ENCODE peak calls at places on chromosome 15, in six cellular contexts. U is ovary, S is mammary epithelial cell, I is H7, Y is vagina, N is SJCRH30. J is an unnamed sample. For H3K27me3 and H3K36me3, the result is how much of the 10 kb centered on the place peaks cover.

GRCh38 chr15:81492303-81492702 is 118.3 kb upstream of the TMC3 start:
- DNase-seq in N (peak), I (no peak), U (no peak), S (peak), Y (no peak), J (no peak)

GRCh38 chr15:57255751-57256150 is 120.6 kb upstream of the CGNL1 start:
- DNase-seq in N (no peak), I (no peak), Y (no peak), S (no peak), U (no peak), J (no peak)

GRCh38 chr15:31280037-31280830 is 46.4 kb upstream of the KLF13 start:
- DNase-seq in I (peak), N (peak), S (peak), Y (peak), U (no peak), J (peak)

GRCh38 chr15:68032672-68033071 is 21.4 kb upstream of the PIAS1 start:
- DNase-seq in S (peak), I (no peak), N (no peak), Y (no peak), U (no peak), J (no peak)

GRCh38 chr15:29270169-29270955 is 740 bp upstream of the NSMCE3 start:
- DNase-seq in I (peak), Y (no peak), U (peak), N (no peak), S (peak), J (no peak)

GRCh38 chr15:25180606-25181289 is 226.0 kb downstream of the SNRPN start:
- DNase-seq in S (no peak), Y (no peak), I (peak), N (no peak), U (peak), J (peak)

GRCh38 chr15:98599911-98600685 is 48.2 kb upstream of the IGF1R start:
- DNase-seq in I (peak), U (peak), S (peak), Y (no peak), N (no peak), J (peak)

GRCh38 chr15:76012021-76012551 is at the start of gene NRG4:
- DNase-seq in N (no peak), U (no peak), S (peak), Y (no peak), I (no peak), J (peak)

GRCh38 chr15:66593219-66593780 is 27.5 kb upstream of the LCTL start:
- DNase-seq in N (no peak), Y (no peak), U (no peak), I (no peak), S (no peak), J (no peak)

GRCh38 chr15:71153823-71154524 is 38.7 kb downstream of the THSD4 start:
- DNase-seq in S (peak), N (no peak), Y (no peak), U (no peak), I (no peak), J (no peak)

GRCh38 chr15:56806147-56806536 is 72.8 kb upstream of the ZNF280D start:
- DNase-seq in I (no peak), N (no peak), S (no peak), Y (no peak), U (no peak), J (no peak)

GRCh38 chr15:80587816-80588456 is 107.2 kb upstream of the ABHD17C start:
- DNase-seq in S (peak), U (no peak), N (no peak), Y (no peak), I (peak), J (no peak)

GRCh38 chr15:60970246-60971170 is 258.6 kb downstream of the RORA start:
- DNase-seq in N (no peak), S (no peak), U (no peak), Y (no peak), I (no peak), J (no peak)

GRCh38 chr15:25243800-25244097 is 195.1 kb downstream of the UBE3A start:
- DNase-seq in Y (no peak), I (no peak), U (peak), S (no peak), N (no peak), J (peak)

GRCh38 chr15:35179739-35180138 is 94.6 kb upstream of the NANOGP8 start:
- DNase-seq in Y (no peak), N (no peak), S (no peak), U (no peak), I (no peak), J (no peak)

GRCh38 chr15:68817304-68818087 is 3.2 kb downstream of the ANP32A start:
- DNase-seq in I (peak), S (peak), N (peak), Y (no peak), U (peak), J (peak)

GRCh38 chr15:96358795-96359190 is 28.3 kb downstream of the NR2F2 start:
- DNase-seq in S (no peak), I (peak), Y (no peak), U (no peak), N (no peak), J (no peak)

GRCh38 chr15:96356494-96357455 is 26.3 kb downstream of the NR2F2 start:
- DNase-seq in S (peak), I (peak), Y (peak), U (peak), N (peak), J (peak)

GRCh38 chr15:96359772-96360498 is 29.4 kb downstream of the NR2F2 start:
- DNase-seq in Y (no peak), N (no peak), U (peak), I (peak), S (no peak), J (no peak)

GRCh38 chr15:96359371-96359771 is 28.9 kb downstream of the NR2F2 start:
- DNase-seq in I (no peak), Y (no peak), S (no peak), N (no peak), U (no peak), J (no peak)

DNA sequence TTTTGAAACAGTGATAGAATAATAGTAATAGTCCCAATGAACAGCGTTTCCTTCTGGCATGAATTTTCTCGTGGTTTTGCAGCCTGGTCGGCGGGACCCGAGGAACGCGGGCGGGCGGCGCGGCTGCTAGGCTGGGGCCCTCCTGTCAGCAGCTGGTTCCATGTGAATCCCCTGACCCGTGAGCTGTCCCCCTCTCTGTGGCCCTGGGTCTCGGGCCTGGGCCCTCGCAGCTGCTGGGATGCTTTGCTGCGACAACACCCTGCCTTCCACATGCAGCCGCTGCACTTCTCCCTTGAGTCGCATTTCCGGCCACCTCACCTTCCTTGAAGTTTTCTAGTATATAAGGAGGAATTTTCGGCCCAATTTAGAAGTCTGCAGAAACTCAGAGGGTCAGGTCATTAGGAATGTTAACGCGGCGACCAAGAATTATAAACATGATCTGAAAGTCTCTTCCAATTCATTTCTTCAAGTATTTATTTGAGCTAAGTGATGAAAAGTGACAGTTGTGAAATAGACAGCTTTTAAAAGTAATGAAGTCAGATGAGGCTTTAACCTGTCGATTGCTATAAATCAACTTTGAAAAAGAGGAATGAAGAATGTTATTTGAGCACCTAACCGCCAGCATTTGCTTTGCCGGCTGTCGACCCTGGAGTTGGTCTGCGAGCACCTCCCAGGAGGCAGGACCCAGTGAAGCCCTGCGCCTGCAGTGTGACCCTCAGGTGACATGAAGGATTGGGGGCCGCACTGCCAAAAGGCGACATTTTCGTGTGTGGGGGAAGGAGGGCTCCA is 27.7 kb downstream of the NR2F2 start:
- DNase-seq in Y (peak), U (no peak), S (no peak), I (peak), N (no peak), J (no peak)
- H3K27me3 ChIP-seq in Y (under half), U (under half), S (under half), I (half or more), N (under half), J (under half)

DNA sequence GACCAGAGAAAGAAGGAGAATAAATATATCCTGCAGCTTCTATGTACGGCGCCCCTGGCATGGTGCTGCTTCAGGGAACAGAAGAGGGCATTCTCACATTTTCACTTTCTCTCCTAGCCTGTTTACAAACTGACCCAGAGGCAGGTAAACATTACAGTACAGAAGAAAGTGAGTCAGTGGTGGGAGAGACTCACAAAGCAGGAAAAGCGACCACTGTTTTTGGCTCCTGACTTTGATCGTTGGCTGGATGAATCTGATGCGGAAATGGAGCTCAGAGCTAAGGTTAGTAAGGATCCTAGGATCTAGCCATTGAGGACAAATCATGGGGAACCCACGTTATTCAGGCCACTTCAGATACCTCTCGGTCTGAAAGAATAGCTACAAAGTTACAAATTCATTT is 26.4 kb downstream of the HACD3 start:
- DNase-seq in Y (no peak), S (no peak), U (no peak), N (no peak), I (no peak), J (no peak)
- H3K36me3 ChIP-seq in Y (under half), S (under half), U (under half), N (half or more), I (under half), J (under half)

DNA sequence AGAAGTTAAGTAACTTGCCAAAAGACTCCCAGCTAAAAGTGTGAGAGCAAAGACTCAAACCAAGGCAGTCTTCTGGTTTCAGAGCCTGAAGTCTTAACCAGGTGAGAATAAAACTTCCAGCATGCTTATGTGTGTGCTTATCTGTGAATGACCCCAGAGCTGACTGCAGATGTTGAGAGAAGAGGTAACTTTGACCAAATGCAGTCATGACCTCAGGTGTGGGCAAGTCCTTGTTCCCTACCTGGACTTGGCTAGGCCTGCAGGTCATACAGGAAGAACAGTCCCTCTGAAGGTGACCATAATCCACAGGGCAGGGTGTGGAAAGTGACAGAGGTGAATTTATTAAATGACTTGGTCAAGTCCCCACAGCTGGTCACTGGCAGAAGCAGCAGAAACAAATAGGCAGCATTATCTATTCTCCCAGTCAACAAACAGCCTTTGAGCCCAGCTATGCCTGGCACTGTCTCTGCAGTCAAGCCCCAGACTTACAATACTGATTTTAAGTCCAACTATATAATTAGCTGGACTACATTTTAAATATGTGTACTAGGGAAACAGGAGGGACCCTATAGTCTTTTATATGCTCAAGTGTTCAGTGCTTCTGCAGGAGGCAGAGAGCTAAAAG is 3.0 kb upstream of the CPEB1 start:
- DNase-seq in U (no peak), Y (no peak), N (no peak), I (no peak), S (no peak), J (no peak)
- H3K27me3 ChIP-seq in U (under half), Y (under half), N (under half), I (under half), S (under half), J (under half)

DNA sequence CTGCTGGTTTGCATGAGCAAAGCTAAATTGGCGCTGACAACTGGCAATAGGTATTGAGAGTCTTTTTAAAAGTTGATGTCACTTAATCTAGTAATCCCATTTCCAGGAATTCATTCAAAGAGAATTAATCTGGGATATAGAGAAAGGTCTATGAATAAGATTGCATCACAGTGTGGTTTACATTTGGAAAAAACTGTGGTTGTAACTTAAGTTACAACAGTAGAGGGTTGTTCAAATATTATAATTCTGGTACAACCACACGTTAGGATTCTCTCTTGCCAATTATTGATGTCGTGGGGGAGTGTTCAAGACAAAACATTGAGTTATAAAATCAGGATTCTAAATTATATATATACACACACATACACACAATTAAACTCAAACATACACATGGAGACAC is 79.8 kb downstream of the LIPC start:
- DNase-seq in I (no peak), U (no peak), Y (no peak), N (no peak), S (no peak), J (no peak)
- H3K36me3 ChIP-seq in I (under half), U (under half), Y (under half), N (under half), S (under half), J (under half)

GRCh38 chr15:41927516-41927915 is 33.7 kb upstream of the SPTBN5 start:
- DNase-seq in I (no peak), S (no peak), Y (no peak), U (no peak), N (no peak), J (no peak)
- H3K27me3 ChIP-seq in I (under half), S (under half), Y (under half), U (under half), N (under half), J (under half)

DNA sequence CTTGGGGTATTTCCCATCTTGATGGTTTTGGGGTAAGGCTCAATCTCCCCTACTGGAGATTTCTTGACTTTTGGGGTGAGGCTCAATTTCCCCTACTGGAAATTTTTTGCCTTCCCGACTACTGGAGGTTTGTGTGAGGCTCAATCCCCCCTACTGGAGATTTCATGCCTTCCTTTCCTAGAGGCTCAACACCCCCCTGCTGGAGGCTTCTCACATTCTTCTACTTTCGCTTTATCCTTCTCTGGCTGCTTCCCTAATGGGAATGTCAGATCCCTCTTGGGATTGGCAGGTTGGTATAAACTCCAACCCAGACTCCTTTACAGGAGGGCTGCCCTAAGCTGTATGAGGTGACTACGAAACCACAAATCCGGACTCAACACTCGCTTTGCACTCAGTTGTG is 49.2 kb downstream of the KATNBL1 start:
- DNase-seq in N (no peak), S (no peak), I (peak), Y (no peak), U (no peak), J (no peak)
- H3K36me3 ChIP-seq in N (under half), S (under half), I (under half), Y (under half), U (under half), J (under half)

GRCh38 chr15:77731067-77731466 is 98.4 kb upstream of the LINGO1 start:
- DNase-seq in N (no peak), U (no peak), S (no peak), Y (no peak), I (no peak), J (no peak)

GRCh38 chr15:77731945-77732344 is 99.2 kb upstream of the LINGO1 start:
- DNase-seq in S (no peak), Y (no peak), N (no peak), U (no peak), I (no peak), J (no peak)

GRCh38 chr15:77734306-77734705 is 101.6 kb upstream of the LINGO1 start:
- DNase-seq in U (no peak), N (no peak), I (no peak), S (no peak), Y (no peak), J (no peak)

GRCh38 chr15:77732514-77733335 is 100.0 kb upstream of the LINGO1 start:
- DNase-seq in U (no peak), Y (no peak), S (no peak), I (no peak), N (no peak), J (no peak)

DNA sequence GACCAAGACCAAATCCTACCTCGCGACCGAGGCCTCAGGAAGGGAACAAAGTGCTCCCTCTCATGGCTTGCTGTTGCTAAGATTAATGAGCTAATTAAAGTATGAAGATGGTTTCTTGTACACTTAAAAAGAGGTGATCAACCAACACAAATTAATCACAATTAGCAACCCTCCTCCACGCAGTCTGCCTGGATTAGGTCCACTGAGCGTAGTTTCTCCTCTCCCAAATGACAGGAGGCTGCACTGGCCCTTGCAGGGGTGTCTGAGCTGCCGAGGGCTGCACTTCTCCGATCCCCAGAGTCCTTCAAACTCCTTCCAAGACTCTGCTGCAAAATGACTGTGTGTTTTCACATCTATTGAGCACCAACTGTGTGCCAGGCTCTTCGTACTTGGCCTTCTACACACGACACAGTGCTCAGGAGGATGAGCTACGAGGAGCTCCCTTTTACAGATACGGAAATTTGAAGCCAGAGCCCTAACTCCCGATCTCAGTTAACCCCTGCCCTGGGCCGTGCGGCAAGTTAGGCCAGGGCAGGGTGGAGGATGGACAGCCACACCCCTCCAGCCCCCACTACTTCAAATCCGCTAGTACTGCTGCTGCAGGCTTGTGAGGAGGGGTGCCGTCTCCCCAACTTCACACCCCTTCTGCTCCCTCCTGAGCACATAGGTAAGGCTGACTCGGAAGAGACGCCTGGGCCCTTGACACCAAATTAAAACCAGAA is 101.0 kb upstream of the LINGO1 start:
- DNase-seq in U (no peak), I (no peak), S (no peak), Y (no peak), N (no peak), J (no peak)
- H3K27me3 ChIP-seq in U (under half), I (under half), S (under half), Y (under half), N (under half), J (under half)